ENCODE peak calls at places on chromosomes 5 and 9, in ten cellular contexts. G is heart right ventricle; N is T-helper 17 cell; W is central memory CD8-positive, alpha-beta T cell; E is SK-N-SH treated with all-trans-retinoic acid at 6 μM for 48 hours; D is heart left ventricle; C is right cardiac atrium; Z is body of pancreas; V is IMR-90; F is B cell. P is an unnamed sample.
A peak's percentile ranks its signal among the peaks of the same experiment; 100 is the strongest.

GRCh38 chr5:55429707-55430253 is 105.0 kb downstream of the PLPP1 start:
- ATAC-seq in N (no peak), E (no peak), W (no peak), C (peak; percentile 50), G (peak; percentile 23), Z (peak; percentile 35), F (no peak), V (no peak), D (peak; percentile 19), P (peak; percentile 19)

GRCh38 chr5:176400382-176401156 is 12.0 kb downstream of the HIGD2A start:
- ATAC-seq in W (no peak), D (peak; percentile 18), Z (peak; percentile 23), E (no peak), N (no peak), V (no peak), G (no peak), F (no peak), C (peak; percentile 53), P (no peak)

GRCh38 chr5:124701873-124702272 is 44.6 kb downstream of the ZNF608 start:
- ATAC-seq in W (no peak), N (no peak), V (no peak), E (no peak), G (no peak), C (no peak), D (no peak), F (peak; percentile 10), Z (no peak), P (no peak)

GRCh38 chr9:123562844-123563346 is 206.9 kb downstream of the CRB2 start:
- ATAC-seq in G (no peak), D (no peak), N (no peak), F (no peak), C (no peak), W (peak; percentile 60), Z (peak; percentile 18), E (peak; percentile 95), V (peak; percentile 94), P (peak; percentile 86)

GRCh38 chr9:113345165-113345564 is 4.2 kb upstream of the BSPRY start:
- ATAC-seq in C (no peak), G (no peak), W (no peak), F (no peak), N (no peak), Z (no peak), E (no peak), V (no peak), D (no peak), P (no peak)

GRCh38 chr5:115541586-115541985 is 3.0 kb downstream of the FEM1C start:
- ATAC-seq in Z (no peak), E (no peak), C (no peak), V (no peak), D (no peak), G (no peak), W (no peak), N (no peak), F (no peak), P (no peak)

GRCh38 chr9:94173632-94174031 is 85.5 kb upstream of the ZNF169 start:
- ATAC-seq in V (no peak), N (no peak), W (peak; percentile 16), C (no peak), F (no peak), E (no peak), G (no peak), Z (no peak), D (no peak), P (no peak)

GRCh38 chr5:142281966-142282365 is 42.9 kb downstream of the SPRY4 start:
- ATAC-seq in C (no peak), N (no peak), G (no peak), D (no peak), V (no peak), E (no peak), Z (no peak), F (no peak), W (no peak), P (no peak)

GRCh38 chr5:171747061-171747859 is 38.4 kb upstream of the SMIM23 start:
- ATAC-seq in C (no peak), E (no peak), F (no peak), G (no peak), N (no peak), Z (no peak), W (no peak), V (no peak), D (no peak), P (no peak)

GRCh38 chr5:28542968-28543367 is 1504.6 kb upstream of the CDH9 start:
- ATAC-seq in F (no peak), E (no peak), V (no peak), D (no peak), G (no peak), Z (no peak), N (no peak), W (no peak), C (no peak), P (no peak)

GRCh38 chr5:137808503-137809135 is 54.5 kb upstream of the HNRNPA0 start:
- ATAC-seq in D (peak; percentile 54), V (no peak), N (no peak), E (peak; percentile 37), G (no peak), Z (no peak), F (no peak), C (peak; percentile 46), W (no peak), P (no peak)

GRCh38 chr5:154683101-154683757 is 71.9 kb upstream of the LARP1 start:
- ATAC-seq in W (no peak), Z (peak; percentile 30), C (no peak), E (peak; percentile 58), V (peak; percentile 9), F (peak; percentile 44), G (no peak), N (no peak), D (no peak), P (no peak)

GRCh38 chr9:71929223-71929622 is 17.8 kb downstream of the C9orf85 start:
- ATAC-seq in V (peak; percentile 48), E (no peak), W (no peak), N (no peak), Z (no peak), D (no peak), C (no peak), F (no peak), G (no peak), P (no peak)

GRCh38 chr5:163534476-163535172 is 29.2 kb downstream of the MAT2B start:
- ATAC-seq in Z (no peak), F (no peak), N (no peak), D (peak; percentile 87), G (peak; percentile 46), C (peak; percentile 90), E (no peak), V (no peak), W (no peak), P (no peak)

GRCh38 chr5:157820593-157821252 is 38.2 kb downstream of the CLINT1 start:
- ATAC-seq in C (no peak), D (no peak), Z (no peak), V (peak; percentile 20), G (peak; percentile 50), N (no peak), W (no peak), F (no peak), E (peak; percentile 71), P (no peak)

GRCh38 chr5:11912-12311 is 80.1 kb upstream of the PLEKHG4B start:
- ATAC-seq in W (no peak), D (no peak), F (no peak), E (no peak), N (no peak), V (no peak), G (no peak), C (no peak), Z (no peak), P (no peak)

GRCh38 chr5:115289104-115289503 is 7.3 kb downstream of the CCDC112 start:
- ATAC-seq in E (no peak), D (no peak), N (no peak), Z (no peak), F (no peak), V (no peak), C (no peak), G (peak; percentile 29), W (no peak), P (no peak)

GRCh38 chr5:78467744-78468357 is 107.4 kb downstream of the SCAMP1 start:
- ATAC-seq in G (peak; percentile 67), F (peak; percentile 63), W (no peak), D (peak; percentile 75), N (no peak), C (peak; percentile 40), V (peak; percentile 86), E (peak; percentile 79), Z (peak; percentile 52), P (peak; percentile 41)

GRCh38 chr5:59356813-59357381 is 536.6 kb downstream of the PDE4D start:
- ATAC-seq in E (no peak), W (peak; percentile 14), N (no peak), Z (no peak), F (no peak), D (peak; percentile 94), C (peak; percentile 94), G (peak; percentile 84), V (no peak), P (peak; percentile 42)

GRCh38 chr9:127267793-127268507 is 3.4 kb downstream of the GARNL3 start:
- ATAC-seq in Z (no peak), C (no peak), G (no peak), E (no peak), N (no peak), W (no peak), V (no peak), F (no peak), D (no peak), P (no peak)